ENCODE peak calls at places on chromosomes 6 and 20, in four cellular contexts. P is endothelial cell, Q is Ammon's horn, S is cardiac muscle cell. G is an unnamed sample.

GRCh38 chr6:106924699-106925523 is 49.6 kb downstream of the CD24 start:
- DNase-seq in P (no peak), Q (no peak), S (no peak), G (no peak)

GRCh38 chr20:52402514-52402913 is 210.9 kb upstream of the ZFP64 start:
- DNase-seq in P (no peak), Q (no peak), S (no peak), G (no peak)

GRCh38 chr6:84304881-84305280 is 77.4 kb upstream of the CEP162 start:
- DNase-seq in P (no peak), Q (no peak), S (no peak), G (no peak)

GRCh38 chr20:17966432-17967312 is 1.9 kb downstream of the SNX5 start:
- DNase-seq in P (no peak), Q (no peak), S (peak), G (no peak)

GRCh38 chr6:88165877-88166492 is at the start of gene CNR1:
- DNase-seq in P (peak), Q (peak), S (peak), G (no peak)

GRCh38 chr20:24692429-24693190 is 223.2 kb downstream of the SYNDIG1 start:
- DNase-seq in P (no peak), Q (peak), S (no peak), G (no peak)

GRCh38 chr6:64330694-64331309 is 695.2 kb downstream of the PHF3 start:
- DNase-seq in P (peak), Q (peak), S (peak), G (no peak)

GRCh38 chr6:70413829-70414494 is 654 bp downstream of the FAM135A start:
- DNase-seq in P (no peak), Q (peak), S (peak), G (no peak)

GRCh38 chr20:13037727-13038126 is 29.0 kb downstream of the SPTLC3 start:
- DNase-seq in P (no peak), Q (no peak), S (no peak), G (no peak)

G was measured in T-helper 22 cell.